ENCODE peak calls at places on chromosomes 12 and 14, in four cellular contexts. G is neural progenitor cell, O is right atrium auricular region, S is tibial artery. C is an unnamed sample.

GRCh38 chr12:119036878-119037493 is 55.6 kb downstream of the SRRM4 start:
- DNase-seq in G (peak), O (no peak), S (no peak), C (no peak)

GRCh38 chr12:51905507-51906438 is 1.5 kb upstream of the ACVRL1 start:
- DNase-seq in G (no peak), O (peak), S (peak), C (peak)

GRCh38 chr12:115569694-115570093 is 707.8 kb downstream of the MED13L start:
- DNase-seq in G (peak), O (no peak), S (no peak), C (no peak)

GRCh38 chr14:95703805-95704204 is 10.1 kb downstream of the TCL1A start:
- DNase-seq in G (no peak), O (no peak), S (no peak), C (no peak)

GRCh38 chr12:95956557-95957145 is 13.5 kb downstream of the AMDHD1 start:
- DNase-seq in G (peak), O (no peak), S (no peak), C (no peak)

GRCh38 chr12:43914923-43915468 is 79.1 kb downstream of the TMEM117 start:
- DNase-seq in G (peak), O (no peak), S (no peak), C (no peak)

GRCh38 chr12:64080319-64081008 is 141.6 kb downstream of the KICS2 start:
- DNase-seq in G (no peak), O (no peak), S (no peak), C (no peak)

GRCh38 chr14:94143239-94143638 is 13.8 kb upstream of the IFI27L2 start:
- DNase-seq in G (peak), O (no peak), S (no peak), C (no peak)

GRCh38 chr14:95557291-95557690 is 22.4 kb downstream of the GLRX5 start:
- DNase-seq in G (no peak), O (no peak), S (no peak), C (no peak)

GRCh38 chr12:101336400-101336799 is 56.5 kb downstream of the UTP20 start:
- DNase-seq in G (no peak), O (no peak), S (no peak), C (no peak)

GRCh38 chr12:54001283-54002187 is 1.6 kb downstream of the HOXC9 start:
- DNase-seq in G (no peak), O (no peak), S (no peak), C (no peak)

GRCh38 chr14:104262515-104263514 is 124.4 kb downstream of the KIF26A start:
- DNase-seq in G (no peak), O (peak), S (peak), C (peak)

GRCh38 chr12:120639771-120640721 is at the start of gene CABP1:
- DNase-seq in G (peak), O (no peak), S (no peak), C (no peak)

GRCh38 chr12:34126805-34127204 is 104.5 kb downstream of the ALG10 start:
- DNase-seq in G (no peak), O (no peak), S (no peak), C (no peak)

GRCh38 chr12:104569348-104570173 is 112.8 kb downstream of the CHST11 start:
- DNase-seq in G (no peak), O (no peak), S (no peak), C (no peak)

GRCh38 chr14:94132285-94132887 is 3.0 kb upstream of the IFI27L2 start:
- DNase-seq in G (peak), O (peak), S (no peak), C (peak)

GRCh38 chr12:2509137-2509536 is 285.6 kb upstream of the FKBP4 start:
- DNase-seq in G (no peak), O (no peak), S (no peak), C (no peak)

GRCh38 chr14:89866458-89866857 is 88.1 kb downstream of the EFCAB11 start:
- DNase-seq in G (no peak), O (no peak), S (no peak), C (no peak)

GRCh38 chr12:124453419-124454351 is 113.7 kb downstream of the NCOR2 start:
- DNase-seq in G (no peak), O (peak), S (peak), C (peak)

GRCh38 chr14:101905614-101906013 is 58.8 kb upstream of the DYNC1H1 start:
- DNase-seq in G (no peak), O (no peak), S (no peak), C (peak)

GRCh38 chr14:63717704-63718103 is 10.2 kb downstream of the SGPP1 start:
- DNase-seq in G (peak), O (no peak), S (no peak), C (no peak)

GRCh38 chr12:4120316-4120920 is 153.1 kb upstream of the CCND2 start:
- DNase-seq in G (no peak), O (peak), S (no peak), C (peak)

GRCh38 chr14:60275932-60276331 is 26.9 kb downstream of the PPM1A start:
- DNase-seq in G (no peak), O (no peak), S (no peak), C (no peak)

GRCh38 chr14:60276347-60276746 is 27.3 kb downstream of the PPM1A start:
- DNase-seq in G (no peak), O (no peak), S (no peak), C (no peak)

GRCh38 chr14:60277605-60278190 is 28.7 kb downstream of the PPM1A start:
- DNase-seq in G (no peak), O (no peak), S (no peak), C (no peak)

GRCh38 chr14:60274448-60274847 is 25.4 kb downstream of the PPM1A start:
- DNase-seq in G (no peak), O (no peak), S (no peak), C (no peak)

DNA sequence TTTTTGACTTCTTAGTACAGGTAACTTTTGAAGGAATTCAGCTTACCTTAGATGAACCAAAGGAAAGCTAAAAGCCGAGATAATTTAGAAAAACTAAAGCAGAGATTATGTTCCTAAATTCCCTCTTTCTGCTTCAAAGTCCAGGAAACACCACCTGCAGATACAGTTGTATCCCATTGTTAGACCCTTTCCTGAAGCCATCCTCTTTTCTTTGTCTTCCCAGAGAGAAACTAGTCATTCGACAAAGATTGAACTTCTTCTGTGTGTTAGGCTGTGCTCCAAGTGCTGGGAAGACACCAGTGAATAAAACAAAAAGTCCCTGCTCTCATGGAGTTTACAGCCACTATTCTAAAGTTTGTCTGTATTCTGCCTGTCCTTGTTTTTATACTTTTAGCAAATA is 29.3 kb downstream of the PPM1A start:
- DNase-seq in G (peak), O (no peak), S (no peak), C (no peak)
- TF ChIP-seq CTCF in G (no peak), O (no peak), S (no peak), C (no peak)

GRCh38 chr12:533718-534117 is 74.0 kb downstream of the B4GALNT3 start:
- DNase-seq in G (no peak), O (no peak), S (no peak), C (no peak)

GRCh38 chr12:530308-530707 is 70.6 kb downstream of the B4GALNT3 start:
- DNase-seq in G (no peak), O (no peak), S (no peak), C (no peak)

GRCh38 chr12:532908-533565 is 73.3 kb downstream of the B4GALNT3 start:
- DNase-seq in G (no peak), O (no peak), S (no peak), C (no peak)

GRCh38 chr12:530871-531270 is 71.1 kb downstream of the B4GALNT3 start:
- DNase-seq in G (no peak), O (no peak), S (no peak), C (no peak)

GRCh38 chr12:531951-532585 is 72.3 kb downstream of the B4GALNT3 start:
- DNase-seq in G (no peak), O (no peak), S (no peak), C (no peak)
- H3K27ac ChIP-seq in G (no peak), O (no peak), S (no peak), C (no peak)

DNA sequence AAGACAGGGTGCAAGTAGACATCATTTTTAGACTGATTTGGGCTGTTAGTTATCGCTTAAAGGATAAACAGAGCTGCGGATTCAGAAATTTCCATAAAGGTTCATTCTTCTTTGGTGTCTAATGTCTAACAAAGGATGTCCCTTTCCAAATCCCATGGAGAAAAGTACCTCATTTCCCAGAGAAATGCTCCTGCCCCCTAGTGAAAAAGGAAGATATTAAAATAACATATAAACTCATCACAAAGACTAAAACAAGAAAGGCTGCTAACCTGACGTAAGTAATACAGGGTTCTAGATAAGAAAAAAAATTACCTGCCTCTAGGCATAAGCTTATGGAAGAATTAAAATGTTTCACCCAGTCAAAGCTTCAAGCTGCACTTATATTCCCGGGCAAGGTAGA is 22.8 kb downstream of the ARMH4 start:
- DNase-seq in G (no peak), O (no peak), S (no peak), C (no peak)
- TF ChIP-seq CTCF in G (peak), O (no peak), S (no peak), C (no peak)

DNA sequence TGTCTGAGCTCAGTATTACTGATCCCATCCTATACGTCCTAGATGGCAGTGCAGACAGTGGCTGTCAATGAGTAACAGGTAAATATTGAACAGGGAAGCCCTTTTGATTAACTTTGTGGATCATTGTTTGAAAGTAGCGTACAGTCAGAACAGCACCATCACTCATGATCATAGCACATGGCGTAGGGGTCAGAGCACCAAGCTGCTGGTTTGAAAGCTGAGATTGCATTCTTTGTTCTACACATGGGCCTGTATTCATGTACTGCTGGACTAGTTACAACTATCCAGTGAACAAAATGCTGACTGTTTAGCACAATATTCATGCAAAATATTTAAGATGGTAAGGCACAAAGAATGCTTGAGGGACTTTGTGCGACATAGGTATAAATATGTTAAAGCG is 131.8 kb downstream of the NPAS3 start:
- DNase-seq in G (no peak), O (no peak), S (no peak), C (no peak)
- H3K27ac ChIP-seq in G (no peak), O (no peak), S (no peak), C (no peak)

GRCh38 chr12:85157023-85157626 is 121.0 kb downstream of the LRRIQ1 start:
- DNase-seq in G (no peak), O (no peak), S (no peak), C (no peak)

GRCh38 chr12:85156569-85156968 is 120.4 kb downstream of the LRRIQ1 start:
- DNase-seq in G (no peak), O (no peak), S (no peak), C (no peak)

GRCh38 chr12:85155791-85156190 is 119.6 kb downstream of the LRRIQ1 start:
- DNase-seq in G (peak), O (no peak), S (no peak), C (no peak)
- TF ChIP-seq CTCF in G (peak), O (no peak), S (peak), C (no peak)

GRCh38 chr12:132986001-132986884 is at the start of gene ZNF26:
- DNase-seq in G (peak), O (peak), S (peak), C (peak)

DNA sequence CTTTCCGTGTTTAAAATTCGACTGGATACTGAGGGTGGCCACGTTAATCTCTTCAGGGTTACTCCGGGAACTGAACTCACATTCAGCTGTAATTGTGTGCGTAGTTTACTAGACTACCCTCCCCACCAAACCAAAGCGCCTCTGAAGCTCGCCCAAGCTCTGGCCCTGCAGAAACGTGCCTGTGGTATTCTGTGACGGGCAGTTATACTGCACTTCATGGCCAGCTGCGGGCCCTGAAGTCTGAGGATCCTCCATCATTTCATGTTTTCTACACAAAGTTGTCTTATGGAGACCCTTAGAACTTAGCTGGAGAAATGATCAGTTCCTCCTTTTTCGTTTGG is 688 bp downstream of the ZNF26 start:
- DNase-seq in G (peak), O (no peak), S (no peak), C (no peak)
- H3K27ac ChIP-seq in G (no peak), O (peak), S (peak), C (peak)

GRCh38 chr12:98644712-98645571 is at the start of the genes APAF1 and IKBIP:
- DNase-seq in G (peak), O (peak), S (peak), C (peak)

GRCh38 chr12:98645572-98646067 is 530 bp downstream of the APAF1 start:
- DNase-seq in G (peak), O (peak), S (no peak), C (no peak)

GRCh38 chr12:98644433-98644711 is 216 bp downstream of the IKBIP start:
- DNase-seq in G (no peak), O (no peak), S (no peak), C (no peak)

DNA sequence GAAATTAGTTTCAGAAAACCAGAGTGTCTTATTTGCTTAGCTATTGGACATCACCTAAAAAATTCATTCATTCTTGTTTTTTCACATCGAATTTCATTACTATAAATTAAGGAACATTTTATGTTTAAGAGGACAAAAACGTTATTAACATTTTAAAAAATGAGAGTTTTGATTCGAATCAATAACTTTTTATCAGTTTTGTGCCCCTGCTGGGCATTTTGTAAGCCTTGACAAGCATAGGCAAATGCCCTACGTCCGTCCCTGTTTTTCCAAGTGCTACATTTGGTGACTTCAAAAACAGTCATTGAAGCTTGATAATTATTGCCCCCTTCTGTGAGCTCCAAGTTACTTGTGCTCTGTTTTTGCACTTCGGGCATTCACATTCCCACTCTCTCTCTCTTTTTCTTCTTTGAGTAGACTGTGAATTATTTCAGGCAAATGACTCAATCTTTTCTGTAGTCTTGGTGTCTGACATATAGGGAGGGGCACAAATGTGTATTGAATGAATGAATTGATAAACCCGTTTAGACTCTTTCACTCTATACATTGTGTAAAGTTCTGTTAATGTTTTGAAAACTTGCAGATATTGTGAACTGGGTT is 1.2 kb downstream of the APAF1 start:
- DNase-seq in G (peak), O (no peak), S (no peak), C (no peak)
- TF ChIP-seq CTCF in G (peak), O (no peak), S (no peak), C (no peak)

DNA sequence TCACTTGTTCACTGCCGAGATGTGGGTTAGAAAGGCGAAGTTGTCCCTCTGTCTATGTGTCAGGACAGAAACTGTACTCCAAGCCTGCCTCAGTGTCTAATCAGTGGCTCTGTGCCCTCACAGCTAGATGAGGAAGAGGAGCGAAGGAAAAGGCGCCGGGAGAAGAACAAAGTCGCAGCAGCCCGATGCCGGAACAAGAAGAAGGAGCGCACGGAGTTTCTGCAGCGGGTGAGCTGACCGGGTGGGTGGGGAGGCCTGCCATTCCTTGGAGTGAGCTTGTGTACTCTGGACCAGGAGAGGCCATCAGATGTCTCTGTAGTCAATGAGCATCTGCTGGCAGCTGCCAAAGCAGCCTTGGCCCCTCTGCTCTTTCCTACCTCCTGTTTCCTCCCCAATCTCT is 33.5 kb downstream of the JDP2 start:
- DNase-seq in G (no peak), O (no peak), S (no peak), C (no peak)
- H3K27ac ChIP-seq in G (no peak), O (no peak), S (no peak), C (no peak)

DNA sequence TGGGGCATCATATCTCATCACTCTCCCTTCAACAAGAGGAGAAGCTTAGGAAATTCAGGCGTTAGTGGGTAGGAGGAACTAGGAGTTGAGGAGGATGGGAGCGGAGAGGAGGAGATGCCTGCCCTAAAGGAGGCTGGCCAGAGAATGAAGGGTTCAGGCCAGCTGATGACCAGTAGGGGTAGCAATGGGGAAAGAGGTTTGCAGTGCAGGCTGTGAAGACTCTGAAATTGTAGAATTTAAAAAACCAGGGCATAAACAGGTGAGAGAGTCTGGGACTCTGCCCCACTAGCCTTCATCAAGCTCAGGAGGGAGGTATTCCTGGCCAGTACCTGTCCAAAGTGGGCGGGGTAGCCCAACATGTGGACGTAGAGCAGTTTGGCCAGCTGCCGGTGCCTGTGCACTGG is 807 bp downstream of the AP1G2 start:
- DNase-seq in G (peak), O (no peak), S (no peak), C (no peak)
- TF ChIP-seq CTCF in G (peak), O (no peak), S (no peak), C (no peak)